ENCODE peak calls at places on chromosomes 5 and 9, in seven cellular contexts. H is H1, A is HCT116, M is HepG2, E is K562, J is SK-N-SH, G is GM12878. C is an unnamed sample.

GRCh38 chr5:154395407-154396106 is 50.2 kb upstream of the SAP30L start:
- DNase-seq in A (no peak), G (no peak), M (no peak), E (no peak), H (peak), J (no peak), C (peak)

GRCh38 chr5:96582343-96582742 is 79.8 kb upstream of the CAST start:
- DNase-seq in H (no peak), J (peak), A (no peak), M (no peak), G (no peak), E (no peak), C (no peak)

GRCh38 chr9:133144887-133145466 is 18.7 kb downstream of the GBGT1 start:
- DNase-seq in J (no peak), H (no peak), M (no peak), G (no peak), E (no peak), A (no peak), C (no peak)

GRCh38 chr9:132283863-132284262 is 70.9 kb downstream of the SETX start:
- DNase-seq in A (no peak), H (no peak), E (no peak), M (no peak), J (no peak), G (no peak), C (no peak)

GRCh38 chr9:105245720-105246161 is 1.3 kb downstream of the SLC44A1 start:
- DNase-seq in E (no peak), H (no peak), M (no peak), A (no peak), J (no peak), G (no peak), C (no peak)

GRCh38 chr5:132591140-132591539 is 34.4 kb downstream of the RAD50 start:
- DNase-seq in H (no peak), G (no peak), E (no peak), A (peak), M (no peak), J (peak), C (peak)

GRCh38 chr5:61333351-61334223 is 1.5 kb downstream of the ZSWIM6 start:
- DNase-seq in A (no peak), J (peak), H (no peak), G (no peak), E (no peak), M (no peak), C (peak)

GRCh38 chr9:96121162-96121561 is 180.8 kb downstream of the HSD17B3 start:
- DNase-seq in H (no peak), M (no peak), A (no peak), G (no peak), E (no peak), J (no peak), C (no peak)

GRCh38 chr9:90300901-90301688 is 341.5 kb downstream of the DIRAS2 start:
- DNase-seq in A (peak), H (peak), E (no peak), J (peak), G (no peak), M (no peak), C (no peak)

GRCh38 chr9:120580591-120580896 is 577 bp upstream of the CDK5RAP2 start:
- DNase-seq in A (no peak), J (no peak), E (no peak), M (no peak), G (no peak), H (no peak), C (no peak)

GRCh38 chr5:14501353-14502162 is 80.0 kb upstream of the OTULINL start:
- DNase-seq in A (no peak), J (no peak), H (no peak), E (no peak), M (no peak), G (no peak), C (no peak)

GRCh38 chr5:81922790-81923398 is 48.9 kb upstream of the ATG10 start:
- DNase-seq in A (no peak), H (no peak), E (no peak), M (no peak), J (peak), G (peak), C (no peak)

GRCh38 chr5:97165726-97166125 is 17.3 kb downstream of the RIOK2 start:
- DNase-seq in A (no peak), H (no peak), G (no peak), J (no peak), E (no peak), M (peak), C (no peak)

GRCh38 chr9:16255217-16255616 is 615.3 kb downstream of the BNC2 start:
- DNase-seq in J (no peak), A (no peak), M (no peak), G (no peak), E (no peak), H (no peak), C (no peak)

GRCh38 chr5:151937851-151938250 is 13.2 kb upstream of the GLRA1 start:
- DNase-seq in E (no peak), M (no peak), G (no peak), J (no peak), H (no peak), A (no peak), C (no peak)

GRCh38 chr5:84092738-84093137 is 291.9 kb downstream of the EDIL3 start:
- DNase-seq in M (no peak), J (no peak), G (no peak), H (no peak), A (no peak), E (no peak), C (no peak)

GRCh38 chr5:84086517-84086916 is 298.2 kb downstream of the EDIL3 start:
- DNase-seq in H (no peak), M (no peak), A (no peak), J (no peak), E (no peak), G (no peak), C (no peak)

GRCh38 chr5:84085387-84086041 is 299.2 kb downstream of the EDIL3 start:
- DNase-seq in M (no peak), J (no peak), A (no peak), H (no peak), G (no peak), E (no peak), C (no peak)

GRCh38 chr5:84091400-84091799 is 293.3 kb downstream of the EDIL3 start:
- DNase-seq in M (peak), E (no peak), A (no peak), J (no peak), G (peak), H (no peak), C (peak)

GRCh38 chr5:84088996-84089395 is 295.7 kb downstream of the EDIL3 start:
- DNase-seq in E (no peak), H (no peak), J (peak), M (peak), A (peak), G (no peak), C (peak)
- TF ChIP-seq JUND in E (no peak), H (no peak), J (no peak), M (no peak), A (no peak), G (no peak), C (no peak)

GRCh38 chr9:98807811-98808195 is 333 bp downstream of the GALNT12 start:
- DNase-seq in G (no peak), A (no peak), H (no peak), M (no peak), E (no peak), J (no peak), C (no peak)

GRCh38 chr9:98805506-98806272 is 1.8 kb upstream of the GALNT12 start:
- DNase-seq in J (no peak), E (no peak), A (no peak), H (no peak), M (no peak), G (no peak), C (peak)

GRCh38 chr9:98807070-98807810 is at the start of gene GALNT12:
- DNase-seq in M (no peak), H (no peak), G (no peak), A (no peak), J (peak), E (peak), C (no peak)

GRCh38 chr9:98808411-98808815 is 943 bp downstream of the GALNT12 start:
- DNase-seq in E (peak), M (no peak), A (no peak), J (no peak), H (no peak), G (no peak), C (no peak)

GRCh38 chr9:98806394-98807069 is 938 bp upstream of the GALNT12 start:
- DNase-seq in H (no peak), G (no peak), J (no peak), A (no peak), M (no peak), E (no peak), C (no peak)
- TF ChIP-seq JUND in H (no peak), G (no peak), J (no peak), A (no peak), M (no peak), E (no peak), C (no peak)

GRCh38 chr5:127705120-127705892 is 2.1 kb downstream of the CCDC192 start:
- DNase-seq in J (no peak), G (no peak), E (peak), H (no peak), A (peak), M (no peak), C (no peak)
- TF ChIP-seq JUND in J (no peak), G (no peak), E (peak), H (no peak), A (no peak), M (no peak), C (no peak)

GRCh38 chr5:138726848-138727247 is 26.4 kb upstream of the CTNNA1 start:
- DNase-seq in E (no peak), H (no peak), M (no peak), G (no peak), J (no peak), A (no peak), C (peak)

GRCh38 chr5:138725885-138726457 is 27.3 kb upstream of the CTNNA1 start:
- DNase-seq in H (no peak), M (peak), A (no peak), J (no peak), G (no peak), E (no peak), C (no peak)

GRCh38 chr5:138724470-138725146 is 28.6 kb upstream of the CTNNA1 start:
- DNase-seq in H (no peak), G (no peak), J (no peak), E (no peak), A (no peak), M (no peak), C (no peak)

GRCh38 chr5:138722518-138722917 is 30.7 kb upstream of the CTNNA1 start:
- DNase-seq in M (no peak), A (no peak), E (no peak), H (no peak), J (no peak), G (no peak), C (no peak)

DNA sequence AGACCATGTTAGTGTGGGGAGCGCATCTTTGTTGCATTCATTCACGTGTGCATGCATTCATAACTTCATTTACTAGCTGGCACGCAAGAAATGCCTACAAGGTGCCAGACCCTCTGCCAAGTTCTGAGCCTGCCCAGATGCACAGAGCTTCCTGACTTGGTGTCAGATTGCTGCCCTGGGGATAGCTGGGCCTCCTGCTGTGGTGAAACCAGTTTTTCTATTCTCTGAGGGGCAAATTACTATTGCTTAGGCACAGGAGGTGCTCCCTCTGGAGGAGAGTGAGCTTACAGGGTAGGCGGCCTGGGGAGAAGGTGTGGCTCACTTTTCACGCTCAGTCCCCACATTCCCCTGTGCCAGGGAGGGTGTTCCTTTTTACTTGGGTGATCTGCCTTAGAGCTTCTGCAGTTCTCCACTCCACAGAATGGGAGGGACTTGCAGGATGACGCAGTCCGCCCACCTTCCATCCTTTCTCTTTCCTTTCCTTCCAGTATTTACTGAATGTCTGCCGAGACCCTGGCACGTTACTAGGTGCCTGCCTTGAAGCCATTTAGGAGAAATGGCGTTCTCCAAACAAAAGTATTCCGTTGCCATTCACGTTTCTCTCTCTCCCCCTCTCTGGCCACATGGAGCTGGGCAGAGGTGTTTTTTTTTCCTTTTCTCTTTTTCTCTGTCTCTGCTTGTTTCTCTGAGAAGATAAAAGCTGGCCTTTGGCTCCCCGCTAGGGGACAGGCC is 27.9 kb upstream of the CTNNA1 start:
- DNase-seq in H (peak), E (no peak), A (peak), J (peak), M (peak), G (no peak), C (peak)
- TF ChIP-seq JUND in H (no peak), E (no peak), A (peak), J (no peak), M (no peak), G (no peak), C (peak)

GRCh38 chr5:114362197-114362976 is 517 bp downstream of the KCNN2 start:
- DNase-seq in H (no peak), M (no peak), J (peak), E (no peak), A (no peak), G (no peak), C (no peak)

GRCh38 chr5:114360816-114361723 is 800 bp upstream of the KCNN2 start:
- DNase-seq in G (no peak), J (peak), E (no peak), A (no peak), M (no peak), H (peak), C (no peak)

GRCh38 chr5:114362977-114363721 is 1.3 kb downstream of the KCNN2 start:
- DNase-seq in A (no peak), J (peak), M (no peak), E (no peak), G (no peak), H (no peak), C (no peak)

GRCh38 chr5:114360362-114360761 is 1.5 kb upstream of the KCNN2 start:
- DNase-seq in G (no peak), E (no peak), H (no peak), M (no peak), J (no peak), A (no peak), C (no peak)

GRCh38 chr5:114361724-114362196 is at the start of gene KCNN2:
- DNase-seq in M (peak), H (peak), E (no peak), J (peak), G (peak), A (no peak), C (peak)
- TF ChIP-seq JUND in M (no peak), H (peak), E (no peak), J (no peak), G (peak), A (no peak), C (no peak)

DNA sequence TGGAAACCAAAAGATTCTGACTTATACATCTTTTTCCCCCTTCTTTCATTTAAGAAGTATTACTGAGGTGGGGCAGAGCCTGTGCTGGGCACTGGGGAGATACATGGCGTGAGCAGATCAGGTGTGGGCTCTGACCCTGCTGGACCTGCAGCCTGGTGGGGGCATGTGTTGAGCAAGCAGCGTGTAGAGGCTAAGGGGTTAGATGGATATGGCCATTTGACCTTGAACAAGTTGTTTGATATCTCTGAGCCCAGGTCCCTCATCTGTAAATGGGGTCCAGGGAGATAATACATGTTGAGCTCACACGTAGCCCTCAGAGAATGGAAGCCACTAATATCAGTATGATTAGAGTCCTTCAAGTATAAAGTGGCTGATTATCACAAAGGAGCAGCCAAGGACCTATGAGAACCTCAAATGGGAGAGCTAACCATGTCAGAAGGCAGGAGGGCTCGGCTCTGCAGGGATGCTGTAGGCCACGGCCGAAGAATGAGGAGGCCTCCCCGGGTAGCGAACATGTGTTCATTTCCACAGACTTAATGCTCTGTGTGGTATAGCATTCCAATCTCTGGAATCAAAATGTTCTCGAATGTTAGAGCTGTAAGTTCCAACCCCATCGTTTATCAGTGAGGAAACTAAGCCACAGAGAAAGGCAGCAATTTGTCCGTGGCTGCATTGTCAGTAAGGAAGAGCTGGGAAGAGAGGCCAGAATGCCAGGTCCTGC is 15.4 kb upstream of the ANGPTL2 start:
- DNase-seq in A (no peak), M (no peak), J (no peak), H (no peak), G (no peak), E (no peak), C (no peak)
- TF ChIP-seq JUND in A (no peak), M (no peak), J (no peak), H (no peak), G (no peak), E (no peak), C (no peak)

GRCh38 chr5:642481-642880 is 30.3 kb downstream of the CEP72 start:
- DNase-seq in M (no peak), E (no peak), H (no peak), J (no peak), G (no peak), A (no peak), C (no peak)
- TF ChIP-seq JUND in M (no peak), E (no peak), H (no peak), J (no peak), G (no peak), A (no peak), C (no peak)

DNA sequence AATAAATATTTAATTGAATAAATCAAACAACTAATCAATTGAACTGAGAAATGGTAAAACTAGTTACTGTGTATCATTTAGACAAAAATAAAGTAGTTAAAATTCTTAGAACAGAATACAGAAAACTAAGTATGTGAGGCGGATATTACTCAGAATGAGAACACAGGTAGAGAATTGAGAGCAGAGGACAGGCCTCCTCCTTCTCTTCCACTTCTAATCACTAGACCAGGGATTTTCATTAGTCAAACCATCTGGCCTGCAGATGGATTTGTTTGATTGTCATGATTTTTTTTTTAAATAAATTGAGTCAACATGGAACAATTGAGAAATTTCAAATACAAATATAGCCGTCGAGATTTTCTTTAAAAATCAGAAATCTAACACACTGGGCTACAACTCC is 198.6 kb upstream of the HMHB1 start:
- DNase-seq in J (no peak), H (no peak), A (no peak), M (no peak), E (no peak), G (no peak), C (no peak)
- TF ChIP-seq JUND in J (no peak), H (no peak), A (no peak), M (no peak), E (no peak), G (no peak), C (no peak)

GRCh38 chr5:131379723-131380122 is 115.9 kb downstream of the CDC42SE2 start:
- DNase-seq in H (no peak), G (peak), E (no peak), A (no peak), J (no peak), M (peak), C (no peak)
- TF ChIP-seq JUND in H (no peak), G (no peak), E (no peak), A (no peak), J (no peak), M (no peak), C (no peak)

C was measured in T47D.